ENCODE peak calls at places on chromosome 1, in four cellular contexts. One of them, this sample, is unnamed.

GRCh38 chr1:214271174-214271858 is 9.6 kb upstream of the SMYD2 start:
- DNase-seq in HEK293T: no peak
- DNase-seq in K562: peak
- DNase-seq in HepG2: no peak
- DNase-seq in this sample: no peak

GRCh38 chr1:66521736-66522365 is 12.1 kb upstream of the SGIP1 start:
- DNase-seq in HEK293T: no peak
- DNase-seq in K562: no peak
- DNase-seq in HepG2: no peak
- DNase-seq in this sample: no peak

GRCh38 chr1:201877877-201878339 is 10.8 kb upstream of the SHISA4 start:
- DNase-seq in HEK293T: peak
- DNase-seq in K562: peak
- DNase-seq in HepG2: peak
- DNase-seq in this sample: no peak

GRCh38 chr1:205775717-205776056 is 405 bp upstream of the RAB29 start:
- DNase-seq in HEK293T: no peak
- DNase-seq in K562: peak
- DNase-seq in HepG2: no peak
- DNase-seq in this sample: no peak

GRCh38 chr1:207032528-207033017 is at the start of gene C1orf116:
- DNase-seq in HEK293T: no peak
- DNase-seq in K562: peak
- DNase-seq in HepG2: peak
- DNase-seq in this sample: no peak

GRCh38 chr1:54266195-54266594 is 66.2 kb downstream of the MRPL37 start:
- DNase-seq in HEK293T: no peak
- DNase-seq in K562: no peak
- DNase-seq in HepG2: no peak
- DNase-seq in this sample: no peak

GRCh38 chr1:159008744-159009188 is 941 bp upstream of the IFI16 start:
- DNase-seq in HEK293T: no peak
- DNase-seq in K562: no peak
- DNase-seq in HepG2: no peak
- DNase-seq in this sample: peak

GRCh38 chr1:8671313-8671917 is 146.0 kb downstream of the RERE start:
- DNase-seq in HEK293T: peak
- DNase-seq in K562: peak
- DNase-seq in HepG2: peak
- DNase-seq in this sample: no peak

GRCh38 chr1:64392109-64392508 is 77.8 kb upstream of the CACHD1 start:
- DNase-seq in HEK293T: no peak
- DNase-seq in K562: no peak
- DNase-seq in HepG2: no peak
- DNase-seq in this sample: no peak

GRCh38 chr1:70915258-70915657 is 132.4 kb downstream of the PTGER3 start:
- DNase-seq in HEK293T: no peak
- DNase-seq in K562: no peak
- DNase-seq in HepG2: no peak
- DNase-seq in this sample: no peak

GRCh38 chr1:89839516-89839915 is 18.7 kb downstream of the LRRC8D start:
- DNase-seq in HEK293T: no peak
- DNase-seq in K562: peak
- DNase-seq in HepG2: no peak
- DNase-seq in this sample: no peak

GRCh38 chr1:172845371-172845770 is 186.5 kb downstream of the FASLG start:
- DNase-seq in HEK293T: no peak
- DNase-seq in K562: peak
- DNase-seq in HepG2: no peak
- DNase-seq in this sample: no peak

GRCh38 chr1:58768332-58768731 is 15.5 kb downstream of the JUN start:
- DNase-seq in HEK293T: no peak
- DNase-seq in K562: no peak
- DNase-seq in HepG2: no peak
- DNase-seq in this sample: no peak

DNA sequence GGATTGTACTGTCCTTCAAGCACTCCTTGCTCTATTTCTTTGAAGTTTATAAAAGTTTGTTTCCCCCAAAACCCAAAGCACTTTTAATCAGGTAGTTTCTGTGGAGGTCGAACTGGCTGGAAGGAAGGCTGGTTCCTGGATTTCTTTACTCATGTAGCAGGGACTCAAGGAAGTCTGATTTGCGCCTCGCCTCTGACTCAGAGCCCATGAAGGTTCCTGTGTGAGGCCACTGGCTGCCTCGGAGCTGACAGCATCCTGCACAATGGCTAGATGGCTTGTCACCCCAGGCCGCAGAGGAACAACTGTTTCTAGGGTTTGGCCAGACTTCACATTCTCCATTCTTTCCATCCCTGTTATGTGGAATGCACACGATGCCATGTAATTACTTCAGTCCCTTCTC is 39.2 kb upstream of the PRSS38 start:
- DNase-seq in HEK293T: no peak
- DNase-seq in K562: no peak
- DNase-seq in HepG2: no peak
- DNase-seq in this sample: no peak
- TF ChIP-seq FOXK2 in HEK293T: no peak
- TF ChIP-seq FOXK2 in K562: no peak
- TF ChIP-seq FOXK2 in HepG2: no peak
- TF ChIP-seq FOXK2 in this sample: no peak

GRCh38 chr1:29521846-29522580 is 285.7 kb downstream of the PTPRU start:
- DNase-seq in HEK293T: no peak
- DNase-seq in K562: no peak
- DNase-seq in HepG2: no peak
- DNase-seq in this sample: no peak

GRCh38 chr1:29525941-29526340 is 289.6 kb downstream of the PTPRU start:
- DNase-seq in HEK293T: no peak
- DNase-seq in K562: no peak
- DNase-seq in HepG2: no peak
- DNase-seq in this sample: no peak

GRCh38 chr1:29523531-29523930 is 287.2 kb downstream of the PTPRU start:
- DNase-seq in HEK293T: no peak
- DNase-seq in K562: no peak
- DNase-seq in HepG2: no peak
- DNase-seq in this sample: no peak

GRCh38 chr1:29527314-29528004 is 291.1 kb downstream of the PTPRU start:
- DNase-seq in HEK293T: no peak
- DNase-seq in K562: no peak
- DNase-seq in HepG2: no peak
- DNase-seq in this sample: no peak

DNA sequence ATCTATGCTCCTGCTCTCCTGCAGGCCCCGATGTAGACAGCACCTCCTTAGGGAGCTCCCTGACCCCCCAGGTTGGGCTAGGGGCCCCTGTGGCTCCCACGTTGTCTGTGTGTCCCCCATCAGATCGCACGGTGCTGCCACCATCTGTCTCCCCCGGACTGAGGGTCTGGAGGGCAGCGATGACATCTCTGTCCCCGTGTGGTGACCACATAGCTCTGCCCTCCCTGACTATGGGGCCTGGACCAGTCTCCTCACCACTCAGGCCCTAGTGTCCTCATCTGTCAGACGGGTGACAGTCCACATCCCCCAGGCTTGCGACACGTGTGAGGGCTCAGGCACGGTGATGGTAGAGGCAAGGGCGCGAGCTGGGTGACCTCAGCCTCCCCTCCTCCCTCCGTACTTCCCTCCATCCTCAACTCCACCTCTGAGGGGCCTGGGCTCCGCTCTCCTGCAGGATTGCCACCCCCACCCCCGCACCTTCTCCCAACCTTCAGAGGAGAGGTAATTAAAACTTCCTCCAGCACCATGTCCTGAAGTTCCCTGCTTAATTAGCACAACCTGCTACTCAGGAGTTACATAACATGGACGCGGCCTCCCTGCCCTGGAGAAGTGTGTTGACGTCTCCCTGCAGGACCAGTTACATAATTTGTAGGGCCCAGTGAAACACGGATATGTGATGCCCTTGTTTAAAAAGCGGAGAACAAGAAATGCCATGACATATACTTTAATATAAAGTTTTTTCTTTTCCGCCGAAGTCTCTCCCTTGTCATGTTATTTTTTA is 288.2 kb downstream of the PTPRU start:
- DNase-seq in HEK293T: no peak
- DNase-seq in K562: no peak
- DNase-seq in HepG2: no peak
- DNase-seq in this sample: no peak
- TF ChIP-seq FOXK2 in HEK293T: no peak
- TF ChIP-seq FOXK2 in K562: no peak
- TF ChIP-seq FOXK2 in HepG2: no peak
- TF ChIP-seq FOXK2 in this sample: no peak

GRCh38 chr1:179298952-179299351 is 5.4 kb downstream of the SOAT1 start:
- DNase-seq in HEK293T: no peak
- DNase-seq in K562: no peak
- DNase-seq in HepG2: no peak
- DNase-seq in this sample: peak
- TF ChIP-seq FOXK2 in HEK293T: no peak
- TF ChIP-seq FOXK2 in K562: no peak
- TF ChIP-seq FOXK2 in HepG2: no peak
- TF ChIP-seq FOXK2 in this sample: no peak

GRCh38 chr1:117113199-117113598 is 8.3 kb downstream of the TRIM45 start:
- DNase-seq in HEK293T: no peak
- DNase-seq in K562: no peak
- DNase-seq in HepG2: no peak
- DNase-seq in this sample: no peak
- TF ChIP-seq FOXK2 in HEK293T: no peak
- TF ChIP-seq FOXK2 in K562: no peak
- TF ChIP-seq FOXK2 in HepG2: no peak
- TF ChIP-seq FOXK2 in this sample: no peak

GRCh38 chr1:14369526-14370213 is 228.8 kb upstream of the KAZN start:
- DNase-seq in HEK293T: no peak
- DNase-seq in K562: no peak
- DNase-seq in HepG2: no peak
- DNase-seq in this sample: no peak
- TF ChIP-seq FOXK2 in HEK293T: no peak
- TF ChIP-seq FOXK2 in K562: no peak
- TF ChIP-seq FOXK2 in HepG2: no peak
- TF ChIP-seq FOXK2 in this sample: no peak

DNA sequence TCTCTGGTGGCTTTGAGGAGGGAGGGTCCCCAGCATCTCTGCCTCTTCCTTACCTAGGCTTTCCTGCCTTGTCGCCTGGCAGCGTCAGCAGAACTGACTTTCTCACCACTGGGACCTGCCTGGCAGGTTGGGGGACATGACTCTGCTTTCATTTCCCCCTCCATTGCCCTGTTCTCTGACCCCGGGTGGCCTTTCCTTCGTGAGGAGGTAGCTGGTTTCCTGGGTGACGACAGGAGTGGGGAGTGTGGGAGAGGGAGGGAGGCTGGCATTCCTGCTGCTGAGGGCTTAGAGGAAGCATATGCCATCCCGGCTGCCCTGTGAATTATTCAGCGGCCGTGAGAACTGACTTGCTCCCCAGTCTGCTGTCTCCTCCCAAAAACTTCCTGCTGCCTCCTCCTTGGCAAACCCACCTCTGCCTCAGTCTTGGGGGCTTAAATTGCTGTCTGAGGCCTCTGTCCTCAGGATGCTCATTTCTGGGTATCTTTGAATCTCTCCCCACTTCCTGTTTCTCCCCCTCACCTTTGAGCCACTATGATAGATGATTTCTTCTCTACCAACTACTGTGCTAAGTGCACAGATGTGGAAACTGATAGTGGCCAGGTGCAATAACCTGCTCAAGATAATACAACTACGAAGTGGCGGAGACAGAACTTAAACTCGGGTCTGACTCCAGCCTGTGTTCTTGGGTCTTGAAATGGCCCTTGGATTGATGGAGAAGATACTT is 182.0 kb upstream of the CSF3R start:
- DNase-seq in HEK293T: no peak
- DNase-seq in K562: no peak
- DNase-seq in HepG2: no peak
- DNase-seq in this sample: no peak
- TF ChIP-seq FOXK2 in HEK293T: no peak
- TF ChIP-seq FOXK2 in K562: no peak
- TF ChIP-seq FOXK2 in HepG2: no peak
- TF ChIP-seq FOXK2 in this sample: no peak

This sample was measured in GM12878.